ENCODE peak calls at places on chromosomes 4 and X, in six cellular contexts. H is choroid plexus epithelial cell, S is brain microvascular endothelial cell, G is WERI-Rb-1, O is left ventricle myocardium inferior, B is kidney epithelial cell. I is an unnamed sample.

GRCh38 chr4:163048447-163048846 is 118.2 kb downstream of the NAF1 start:
- DNase-seq in H (peak; percentile 68), S (peak; percentile 42), G (peak; percentile 65), O (no peak), B (no peak), I (peak; percentile 52)

GRCh38 chrX:115591856-115592842 is 31.2 kb downstream of the PLS3 start:
- DNase-seq in H (no peak), S (no peak), G (no peak), O (no peak), B (no peak), I (peak; percentile 44)

GRCh38 chrX:116272881-116273280 is 102.3 kb downstream of the AGTR2 start:
- DNase-seq in H (peak; percentile 22), S (no peak), G (no peak), O (no peak), B (no peak), I (peak; percentile 37)

GRCh38 chr4:95409127-95409526 is 139.6 kb downstream of the UNC5C start:
- DNase-seq in H (peak; percentile 10), S (peak; percentile 4), G (no peak), O (no peak), B (no peak), I (peak; percentile 36)

GRCh38 chr4:36183665-36184393 is 60.5 kb downstream of the ARAP2 start:
- DNase-seq in H (no peak), S (no peak), G (no peak), O (no peak), B (no peak), I (no peak)

GRCh38 chrX:54042609-54043010 is 1.7 kb downstream of the PHF8 start:
- DNase-seq in H (peak; percentile 68), S (peak; percentile 50), G (peak; percentile 34), O (peak; percentile 25), B (no peak), I (peak; percentile 70)

GRCh38 chrX:150414228-150414627 is 51.1 kb downstream of the MAMLD1 start:
- DNase-seq in H (no peak), S (no peak), G (no peak), O (no peak), B (no peak), I (no peak)

GRCh38 chr4:156820931-156821330 is 150.7 kb downstream of the PDGFC start:
- DNase-seq in H (peak; percentile 68), S (peak; percentile 14), G (no peak), O (no peak), B (no peak), I (peak; percentile 50)

GRCh38 chr4:168501407-168501806 is 4.6 kb downstream of the PALLD start:
- DNase-seq in H (no peak), S (no peak), G (no peak), O (no peak), B (no peak), I (no peak)

GRCh38 chr4:184471872-184472539 is 2.3 kb downstream of the IRF2 start:
- DNase-seq in H (peak; percentile 33), S (peak; percentile 9), G (peak; percentile 32), O (no peak), B (no peak), I (peak; percentile 26)

GRCh38 chr4:108544504-108544903 is 75.9 kb upstream of the RPL34 start:
- DNase-seq in H (peak; percentile 38), S (no peak), G (no peak), O (no peak), B (peak; percentile 10), I (peak; percentile 78)

GRCh38 chr4:122777846-122778501 is 45.5 kb downstream of the BBS12 start:
- DNase-seq in H (peak; percentile 85), S (peak; percentile 65), G (no peak), O (no peak), B (no peak), I (peak; percentile 96)

GRCh38 chrX:93874554-93874953 is 200.5 kb downstream of the FAM133A start:
- DNase-seq in H (peak; percentile 1), S (no peak), G (peak; percentile 11), O (no peak), B (no peak), I (peak; percentile 2)

GRCh38 chrX:136954930-136955329 is 74.4 kb upstream of the RBMX start:
- DNase-seq in H (peak; percentile 66), S (no peak), G (no peak), O (no peak), B (no peak), I (peak; percentile 60)

GRCh38 chr4:95410387-95411005 is 138.3 kb downstream of the UNC5C start:
- DNase-seq in H (no peak), S (no peak), G (no peak), O (no peak), B (no peak), I (no peak)

GRCh38 chrX:48833531-48834138 is 1.8 kb downstream of the PCSK1N start:
- DNase-seq in H (no peak), S (no peak), G (no peak), O (no peak), B (no peak), I (no peak)

DNA sequence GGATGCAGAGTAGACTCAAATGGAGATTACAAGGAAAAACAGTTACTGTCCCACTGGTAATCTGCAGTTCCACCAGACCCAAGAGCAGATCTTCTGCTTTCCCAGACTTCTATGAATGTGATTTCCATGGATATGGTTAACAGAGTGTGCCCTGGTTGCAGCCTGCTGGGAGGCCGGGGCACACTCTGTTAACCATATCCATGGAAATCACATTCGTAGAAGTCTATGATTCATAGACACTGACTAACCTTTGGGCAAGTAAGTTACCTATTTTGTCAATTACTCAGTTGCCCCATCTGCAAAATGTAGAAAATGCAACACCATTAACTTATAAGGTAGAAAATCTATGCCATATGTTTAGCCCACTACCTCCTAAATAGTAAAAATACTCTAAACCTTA is 443.1 kb upstream of the PITX2 start:
- DNase-seq in H (no peak), S (no peak), G (no peak), O (no peak), B (peak; percentile 59), I (no peak)
- H3K4me3 ChIP-seq in H (no peak overlapping the region), S (no peak overlapping the region), G (no peak overlapping the region), O (no peak overlapping the region), B (no peak overlapping the region), I (no peak overlapping the region)

DNA sequence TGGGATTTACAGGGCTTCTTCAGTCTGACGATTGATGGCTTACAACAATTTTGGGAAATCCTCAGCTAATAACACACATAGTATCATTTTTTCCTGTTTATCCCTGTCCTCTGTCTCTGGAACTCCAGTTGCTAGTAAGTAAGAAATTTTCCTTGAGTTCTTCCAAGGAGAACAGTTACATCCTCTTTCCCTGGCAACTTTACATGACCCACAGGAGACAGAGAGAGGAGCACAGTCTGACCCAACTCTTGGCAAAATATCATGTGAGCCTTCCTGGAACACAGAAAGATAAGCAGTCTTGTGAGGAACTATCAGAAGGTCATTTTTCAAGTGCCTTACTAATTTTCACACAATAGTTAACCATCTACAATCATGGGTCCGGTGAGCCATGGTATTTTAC is 578.7 kb upstream of the PABPC4L start:
- DNase-seq in H (no peak), S (no peak), G (no peak), O (no peak), B (no peak), I (no peak)
- H3K4me3 ChIP-seq in H (no peak overlapping the region), S (no peak overlapping the region), G (no peak overlapping the region), O (no peak overlapping the region), B (no peak overlapping the region), I (no peak overlapping the region)

GRCh38 chr4:151857368-151857767 is 96.6 kb upstream of the GATB start:
- DNase-seq in H (no peak), S (no peak), G (no peak), O (no peak), B (no peak), I (no peak)
- H3K4me3 ChIP-seq in H (no peak overlapping the region), S (no peak overlapping the region), G (no peak overlapping the region), O (peak overlapping the region; percentile 11), B (no peak overlapping the region), I (no peak overlapping the region)

GRCh38 chr4:143397887-143398286 is 61.2 kb downstream of the GAB1 start:
- DNase-seq in H (no peak), S (no peak), G (no peak), O (no peak), B (no peak), I (no peak)
- H3K4me3 ChIP-seq in H (no peak overlapping the region), S (no peak overlapping the region), G (no peak overlapping the region), O (no peak overlapping the region), B (no peak overlapping the region), I (no peak overlapping the region)

DNA sequence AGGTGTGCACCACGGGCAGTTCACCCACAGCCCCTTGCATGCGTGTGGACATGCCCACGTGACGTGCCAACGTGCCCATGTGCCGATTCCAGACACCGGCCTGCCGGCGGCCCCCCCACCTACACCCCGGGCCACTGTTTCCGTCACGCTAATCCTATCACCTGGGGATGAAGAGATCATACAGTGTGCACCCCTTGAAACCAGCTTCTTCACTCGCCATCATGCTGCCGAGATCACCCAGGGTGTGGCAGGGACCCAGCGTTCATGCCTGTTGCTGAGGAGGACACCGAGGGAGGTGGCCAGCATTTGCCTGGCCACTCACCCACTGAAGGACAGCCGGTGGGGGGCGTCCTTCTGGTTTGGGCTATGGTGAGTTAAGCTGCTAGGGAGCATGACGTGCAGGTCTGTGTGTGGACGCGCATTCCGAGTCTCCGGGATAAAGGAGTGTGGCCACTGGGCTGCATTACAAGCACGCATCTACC is 14.1 kb downstream of the CTBP1 start:
- DNase-seq in H (no peak), S (no peak), G (no peak), O (peak; percentile 11), B (no peak), I (no peak)
- H3K4me3 ChIP-seq in H (no peak overlapping the region), S (no peak overlapping the region), G (no peak overlapping the region), O (peak overlapping the region; percentile 29), B (no peak overlapping the region), I (no peak overlapping the region)

DNA sequence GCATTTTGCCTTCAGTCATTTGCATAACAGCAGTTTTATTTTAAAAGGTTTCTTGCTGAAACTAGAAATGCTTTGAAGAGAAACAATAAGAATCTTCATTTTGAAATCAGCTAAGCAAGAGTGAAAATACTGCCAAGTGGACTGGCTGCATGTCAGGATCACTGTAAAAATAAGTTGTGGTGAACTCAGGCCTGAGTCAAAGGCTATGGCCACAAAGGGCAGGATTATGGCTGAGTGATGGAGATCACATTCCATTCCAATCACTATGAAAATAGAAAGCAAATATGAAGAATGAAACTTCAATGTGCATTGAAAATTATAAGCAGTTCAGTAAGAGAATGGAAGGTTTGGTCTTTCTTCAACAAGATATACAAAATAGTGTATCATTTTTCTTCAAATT is 224.5 kb downstream of the PCDH18 start:
- DNase-seq in H (peak; percentile 94), S (peak; percentile 86), G (no peak), O (no peak), B (no peak), I (peak; percentile 88)
- H3K4me3 ChIP-seq in H (no peak overlapping the region), S (no peak overlapping the region), G (no peak overlapping the region), O (no peak overlapping the region), B (no peak overlapping the region), I (no peak overlapping the region)

I was measured in cardiac fibroblast.